ENCODE peak calls at places on chromosome 14, in seven cellular contexts. One of them, this sample, is unnamed.

GRCh38 chr14:42112108-42112507 is 505.4 kb downstream of the LRFN5 start:
- DNase-seq in esophagus squamous epithelium: no peak
- DNase-seq in colonic mucosa: no peak
- DNase-seq in neural progenitor cell: no peak
- DNase-seq in adrenal gland: no peak
- DNase-seq in aorta: no peak
- DNase-seq in heart left ventricle: no peak
- DNase-seq in this sample: no peak

GRCh38 chr14:37466003-37466622 is 128.9 kb downstream of the FOXA1 start:
- DNase-seq in adrenal gland: no peak
- DNase-seq in esophagus squamous epithelium: no peak
- DNase-seq in colonic mucosa: no peak
- DNase-seq in heart left ventricle: no peak
- DNase-seq in aorta: no peak
- DNase-seq in neural progenitor cell: no peak
- DNase-seq in this sample: no peak

GRCh38 chr14:75435473-75435872 is 7.7 kb downstream of the JDP2 start:
- DNase-seq in neural progenitor cell: no peak
- DNase-seq in adrenal gland: no peak
- DNase-seq in aorta: no peak
- DNase-seq in heart left ventricle: no peak
- DNase-seq in colonic mucosa: no peak
- DNase-seq in esophagus squamous epithelium: no peak
- DNase-seq in this sample: no peak

GRCh38 chr14:21072781-21073339 is 2.8 kb downstream of the ARHGEF40 start:
- DNase-seq in neural progenitor cell: no peak
- DNase-seq in adrenal gland: no peak
- DNase-seq in aorta: no peak
- DNase-seq in heart left ventricle: no peak
- DNase-seq in colonic mucosa: peak
- DNase-seq in esophagus squamous epithelium: no peak
- DNase-seq in this sample: no peak

GRCh38 chr14:105888151-105888550 is 361.8 kb downstream of the TMEM121 start:
- DNase-seq in aorta: no peak
- DNase-seq in heart left ventricle: no peak
- DNase-seq in colonic mucosa: no peak
- DNase-seq in adrenal gland: no peak
- DNase-seq in esophagus squamous epithelium: no peak
- DNase-seq in neural progenitor cell: no peak
- DNase-seq in this sample: no peak

GRCh38 chr14:75426332-75427125 is 1.3 kb upstream of the JDP2 start:
- DNase-seq in colonic mucosa: no peak
- DNase-seq in adrenal gland: no peak
- DNase-seq in esophagus squamous epithelium: no peak
- DNase-seq in heart left ventricle: no peak
- DNase-seq in aorta: no peak
- DNase-seq in neural progenitor cell: no peak
- DNase-seq in this sample: no peak

GRCh38 chr14:73386342-73386741 is 72.0 kb downstream of the NUMB start:
- DNase-seq in adrenal gland: no peak
- DNase-seq in heart left ventricle: no peak
- DNase-seq in esophagus squamous epithelium: no peak
- DNase-seq in colonic mucosa: no peak
- DNase-seq in aorta: no peak
- DNase-seq in neural progenitor cell: no peak
- DNase-seq in this sample: no peak

GRCh38 chr14:96762650-96763049 is 34.5 kb upstream of the VRK1 start:
- DNase-seq in colonic mucosa: peak
- DNase-seq in esophagus squamous epithelium: no peak
- DNase-seq in heart left ventricle: no peak
- DNase-seq in neural progenitor cell: peak
- DNase-seq in adrenal gland: no peak
- DNase-seq in aorta: no peak
- DNase-seq in this sample: no peak

GRCh38 chr14:102922490-102923200 is at the start of gene AMN:
- DNase-seq in colonic mucosa: peak
- DNase-seq in neural progenitor cell: peak
- DNase-seq in adrenal gland: no peak
- DNase-seq in esophagus squamous epithelium: no peak
- DNase-seq in aorta: peak
- DNase-seq in heart left ventricle: no peak
- DNase-seq in this sample: no peak

GRCh38 chr14:81684696-81685095 is 151.0 kb upstream of the SEL1L start:
- DNase-seq in aorta: no peak
- DNase-seq in neural progenitor cell: no peak
- DNase-seq in esophagus squamous epithelium: no peak
- DNase-seq in adrenal gland: no peak
- DNase-seq in colonic mucosa: no peak
- DNase-seq in heart left ventricle: no peak
- DNase-seq in this sample: no peak

GRCh38 chr14:32635103-32635719 is 303.5 kb upstream of the NPAS3 start:
- DNase-seq in adrenal gland: no peak
- DNase-seq in colonic mucosa: no peak
- DNase-seq in esophagus squamous epithelium: no peak
- DNase-seq in neural progenitor cell: no peak
- DNase-seq in aorta: no peak
- DNase-seq in heart left ventricle: no peak
- DNase-seq in this sample: no peak

GRCh38 chr14:61940669-61941420 is 178.6 kb downstream of the SNAPC1 start:
- DNase-seq in aorta: no peak
- DNase-seq in heart left ventricle: no peak
- DNase-seq in esophagus squamous epithelium: no peak
- DNase-seq in adrenal gland: no peak
- DNase-seq in neural progenitor cell: peak
- DNase-seq in colonic mucosa: no peak
- DNase-seq in this sample: no peak

GRCh38 chr14:103519837-103520212 is 2.8 kb downstream of the CKB start:
- DNase-seq in adrenal gland: peak
- DNase-seq in heart left ventricle: peak
- DNase-seq in neural progenitor cell: no peak
- DNase-seq in aorta: peak
- DNase-seq in esophagus squamous epithelium: no peak
- DNase-seq in colonic mucosa: no peak
- DNase-seq in this sample: no peak

GRCh38 chr14:53509227-53509822 is 356.2 kb upstream of the DDHD1 start:
- DNase-seq in neural progenitor cell: peak
- DNase-seq in adrenal gland: no peak
- DNase-seq in esophagus squamous epithelium: no peak
- DNase-seq in colonic mucosa: peak
- DNase-seq in heart left ventricle: peak
- DNase-seq in aorta: peak
- DNase-seq in this sample: no peak

GRCh38 chr14:90698379-90698869 is 117.8 kb downstream of the TTC7B start:
- DNase-seq in esophagus squamous epithelium: no peak
- DNase-seq in colonic mucosa: no peak
- DNase-seq in aorta: peak
- DNase-seq in heart left ventricle: peak
- DNase-seq in adrenal gland: peak
- DNase-seq in neural progenitor cell: no peak
- DNase-seq in this sample: no peak

GRCh38 chr14:100303179-100303578 is 3.1 kb downstream of the SLC25A29 start:
- DNase-seq in aorta: no peak
- DNase-seq in esophagus squamous epithelium: no peak
- DNase-seq in heart left ventricle: no peak
- DNase-seq in colonic mucosa: peak
- DNase-seq in neural progenitor cell: peak
- DNase-seq in adrenal gland: no peak
- DNase-seq in this sample: no peak
- H3K27ac ChIP-seq in aorta: no peak
- H3K27ac ChIP-seq in esophagus squamous epithelium: peak
- H3K27ac ChIP-seq in heart left ventricle: no peak
- H3K27ac ChIP-seq in colonic mucosa: no peak
- H3K27ac ChIP-seq in neural progenitor cell: no peak
- H3K27ac ChIP-seq in adrenal gland: no peak
- H3K27ac ChIP-seq in this sample: peak

GRCh38 chr14:93042968-93043940 is 72.5 kb downstream of the ITPK1 start:
- DNase-seq in neural progenitor cell: no peak
- DNase-seq in aorta: peak
- DNase-seq in colonic mucosa: peak
- DNase-seq in esophagus squamous epithelium: no peak
- DNase-seq in adrenal gland: peak
- DNase-seq in heart left ventricle: peak
- DNase-seq in this sample: peak

GRCh38 chr14:93039649-93040315 is 75.9 kb downstream of the ITPK1 start:
- DNase-seq in aorta: no peak
- DNase-seq in heart left ventricle: peak
- DNase-seq in esophagus squamous epithelium: no peak
- DNase-seq in adrenal gland: no peak
- DNase-seq in neural progenitor cell: no peak
- DNase-seq in colonic mucosa: no peak
- DNase-seq in this sample: no peak

GRCh38 chr14:93041830-93042229 is 73.9 kb downstream of the ITPK1 start:
- DNase-seq in esophagus squamous epithelium: no peak
- DNase-seq in adrenal gland: no peak
- DNase-seq in aorta: no peak
- DNase-seq in colonic mucosa: no peak
- DNase-seq in heart left ventricle: no peak
- DNase-seq in neural progenitor cell: no peak
- DNase-seq in this sample: no peak

GRCh38 chr14:93041002-93041401 is 74.7 kb downstream of the ITPK1 start:
- DNase-seq in adrenal gland: no peak
- DNase-seq in heart left ventricle: no peak
- DNase-seq in esophagus squamous epithelium: no peak
- DNase-seq in neural progenitor cell: peak
- DNase-seq in colonic mucosa: no peak
- DNase-seq in aorta: no peak
- DNase-seq in this sample: no peak

GRCh38 chr14:93040443-93040842 is 75.3 kb downstream of the ITPK1 start:
- DNase-seq in colonic mucosa: no peak
- DNase-seq in heart left ventricle: no peak
- DNase-seq in aorta: no peak
- DNase-seq in neural progenitor cell: no peak
- DNase-seq in esophagus squamous epithelium: no peak
- DNase-seq in adrenal gland: no peak
- DNase-seq in this sample: no peak
- H3K27ac ChIP-seq in colonic mucosa: peak
- H3K27ac ChIP-seq in heart left ventricle: peak
- H3K27ac ChIP-seq in aorta: peak
- H3K27ac ChIP-seq in neural progenitor cell: no peak
- H3K27ac ChIP-seq in esophagus squamous epithelium: peak
- H3K27ac ChIP-seq in adrenal gland: no peak
- H3K27ac ChIP-seq in this sample: peak

GRCh38 chr14:88960528-88960927 is 136.1 kb downstream of the TTC8 start:
- DNase-seq in neural progenitor cell: no peak
- DNase-seq in esophagus squamous epithelium: no peak
- DNase-seq in aorta: no peak
- DNase-seq in heart left ventricle: no peak
- DNase-seq in adrenal gland: no peak
- DNase-seq in colonic mucosa: peak
- DNase-seq in this sample: no peak
- H3K27ac ChIP-seq in neural progenitor cell: no peak
- H3K27ac ChIP-seq in esophagus squamous epithelium: no peak
- H3K27ac ChIP-seq in aorta: no peak
- H3K27ac ChIP-seq in heart left ventricle: no peak
- H3K27ac ChIP-seq in adrenal gland: no peak
- H3K27ac ChIP-seq in colonic mucosa: no peak
- H3K27ac ChIP-seq in this sample: no peak

DNA sequence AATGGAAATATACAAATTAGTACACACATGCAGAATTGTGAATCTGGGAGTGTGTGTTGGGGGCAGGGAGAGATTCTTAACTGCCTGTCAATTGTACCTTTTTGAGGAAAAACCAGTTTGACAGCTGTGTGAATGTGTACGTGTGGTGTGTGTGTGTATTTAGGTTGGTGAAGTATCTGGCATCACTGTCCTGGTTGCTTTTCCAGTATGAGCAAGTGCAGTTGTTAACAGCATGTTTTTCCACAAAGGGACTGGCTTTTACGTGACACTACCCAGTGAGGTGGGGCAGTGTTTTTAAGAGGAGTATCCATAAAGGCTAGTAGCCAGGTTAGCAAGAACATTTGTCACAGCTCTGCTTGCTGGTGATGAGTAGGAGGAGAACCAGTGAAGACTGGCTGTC is 56.1 kb downstream of the DAAM1 start:
- DNase-seq in adrenal gland: no peak
- DNase-seq in colonic mucosa: peak
- DNase-seq in aorta: no peak
- DNase-seq in heart left ventricle: no peak
- DNase-seq in neural progenitor cell: no peak
- DNase-seq in esophagus squamous epithelium: no peak
- DNase-seq in this sample: peak
- H3K27ac ChIP-seq in adrenal gland: no peak
- H3K27ac ChIP-seq in colonic mucosa: no peak
- H3K27ac ChIP-seq in aorta: no peak
- H3K27ac ChIP-seq in heart left ventricle: no peak
- H3K27ac ChIP-seq in neural progenitor cell: no peak
- H3K27ac ChIP-seq in esophagus squamous epithelium: no peak
- H3K27ac ChIP-seq in this sample: peak

GRCh38 chr14:78566859-78567172 is 396.6 kb downstream of the NRXN3 start:
- DNase-seq in esophagus squamous epithelium: no peak
- DNase-seq in heart left ventricle: no peak
- DNase-seq in adrenal gland: no peak
- DNase-seq in aorta: no peak
- DNase-seq in colonic mucosa: no peak
- DNase-seq in neural progenitor cell: no peak
- DNase-seq in this sample: no peak
- H3K27ac ChIP-seq in esophagus squamous epithelium: no peak
- H3K27ac ChIP-seq in heart left ventricle: no peak
- H3K27ac ChIP-seq in adrenal gland: no peak
- H3K27ac ChIP-seq in aorta: no peak
- H3K27ac ChIP-seq in colonic mucosa: no peak
- H3K27ac ChIP-seq in neural progenitor cell: no peak
- H3K27ac ChIP-seq in this sample: no peak

This sample was measured in prostate gland.